ENCODE peak calls at places on chromosomes 16 and 17, in eight cellular contexts. Z is nephron progenitor cell, N is HFFc6, I is RWPE1, Q is mesothelial cell of epicardium, F is pancreas, S is osteocyte, A is AG10803. H is an unnamed sample.

GRCh38 chr16:88752386-88753002 is 32.5 kb downstream of the PIEZO1 start:
- DNase-seq in Z (no peak), N (no peak), I (no peak), Q (no peak), F (no peak), S (no peak), A (no peak), H (no peak)

GRCh38 chr16:46688101-46688656 is 799 bp downstream of the VPS35 start:
- DNase-seq in Z (no peak), N (peak), I (no peak), Q (no peak), F (no peak), S (no peak), A (no peak), H (peak)

GRCh38 chr16:87604572-87605135 is 2.3 kb downstream of the JPH3 start:
- DNase-seq in Z (no peak), N (no peak), I (no peak), Q (no peak), F (no peak), S (no peak), A (no peak), H (no peak)

GRCh38 chr16:47016700-47017133 is 43.2 kb upstream of the DNAJA2 start:
- DNase-seq in Z (no peak), N (no peak), I (no peak), Q (no peak), F (no peak), S (no peak), A (no peak), H (no peak)

GRCh38 chr17:76199466-76199865 is 40.8 kb downstream of the RNF157 start:
- DNase-seq in Z (no peak), N (no peak), I (no peak), Q (no peak), F (no peak), S (no peak), A (no peak), H (no peak)

GRCh38 chr17:50346313-50347086 is 574 bp downstream of the XYLT2 start:
- DNase-seq in Z (peak), N (no peak), I (peak), Q (peak), F (peak), S (no peak), A (peak), H (no peak)

GRCh38 chr17:79085154-79085920 is 10.7 kb downstream of the ENGASE start:
- DNase-seq in Z (no peak), N (no peak), I (no peak), Q (no peak), F (peak), S (no peak), A (no peak), H (no peak)

GRCh38 chr16:58218786-58219185 is 20.9 kb upstream of the CSNK2A2 start:
- DNase-seq in Z (no peak), N (no peak), I (no peak), Q (no peak), F (no peak), S (no peak), A (no peak), H (no peak)

GRCh38 chr17:39782481-39782880 is 44.7 kb downstream of the GRB7 start:
- DNase-seq in Z (no peak), N (no peak), I (peak), Q (no peak), F (no peak), S (no peak), A (no peak), H (peak)

GRCh38 chr16:30527635-30528178 is 1.3 kb upstream of the ZNF768 start:
- DNase-seq in Z (no peak), N (no peak), I (peak), Q (peak), F (no peak), S (no peak), A (no peak), H (no peak)

GRCh38 chr16:3580271-3580670 is 3.1 kb upstream of the NLRC3 start:
- DNase-seq in Z (no peak), N (no peak), I (no peak), Q (no peak), F (no peak), S (no peak), A (peak), H (no peak)

GRCh38 chr16:79839851-79840321 is 239.3 kb upstream of the MAF start:
- DNase-seq in Z (no peak), N (no peak), I (no peak), Q (no peak), F (no peak), S (no peak), A (no peak), H (no peak)

GRCh38 chr17:42072323-42073187 is 22.2 kb upstream of the C17orf113 start:
- DNase-seq in Z (peak), N (no peak), I (no peak), Q (peak), F (no peak), S (no peak), A (no peak), H (no peak)

GRCh38 chr17:13843862-13844640 is 225.3 kb upstream of the COX10 start:
- DNase-seq in Z (no peak), N (no peak), I (no peak), Q (no peak), F (no peak), S (no peak), A (peak), H (no peak)

GRCh38 chr17:18267927-18268711 is 7.7 kb downstream of the MIEF2 start:
- DNase-seq in Z (peak), N (no peak), I (no peak), Q (no peak), F (no peak), S (no peak), A (peak), H (peak)

DNA sequence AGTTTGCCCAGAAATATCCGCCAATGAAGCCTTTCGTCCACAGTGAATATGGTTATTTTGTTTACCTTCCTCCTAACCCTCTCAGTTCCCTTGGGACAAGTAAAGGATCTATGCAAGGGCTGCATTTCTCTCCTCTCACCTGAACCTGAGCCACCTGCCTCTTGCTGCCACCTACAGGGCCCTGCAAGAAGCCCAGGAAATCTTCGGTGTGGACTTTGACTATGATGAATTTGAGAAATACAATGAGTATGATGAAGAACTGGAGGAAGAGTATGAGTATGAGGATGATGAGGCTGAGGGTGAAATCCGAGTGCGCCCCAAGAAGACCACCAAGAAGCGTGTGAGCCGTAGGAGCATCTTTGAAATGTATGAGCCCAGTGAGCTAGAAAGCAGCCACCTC is 14.0 kb downstream of the SUPT6H start:
- DNase-seq in Z (no peak), N (no peak), I (peak), Q (no peak), F (no peak), S (no peak), A (no peak), H (no peak)
- TF ChIP-seq CTCF in Z (no peak), N (peak), I (peak), Q (no peak), F (no peak), S (peak), A (no peak), H (peak)

DNA sequence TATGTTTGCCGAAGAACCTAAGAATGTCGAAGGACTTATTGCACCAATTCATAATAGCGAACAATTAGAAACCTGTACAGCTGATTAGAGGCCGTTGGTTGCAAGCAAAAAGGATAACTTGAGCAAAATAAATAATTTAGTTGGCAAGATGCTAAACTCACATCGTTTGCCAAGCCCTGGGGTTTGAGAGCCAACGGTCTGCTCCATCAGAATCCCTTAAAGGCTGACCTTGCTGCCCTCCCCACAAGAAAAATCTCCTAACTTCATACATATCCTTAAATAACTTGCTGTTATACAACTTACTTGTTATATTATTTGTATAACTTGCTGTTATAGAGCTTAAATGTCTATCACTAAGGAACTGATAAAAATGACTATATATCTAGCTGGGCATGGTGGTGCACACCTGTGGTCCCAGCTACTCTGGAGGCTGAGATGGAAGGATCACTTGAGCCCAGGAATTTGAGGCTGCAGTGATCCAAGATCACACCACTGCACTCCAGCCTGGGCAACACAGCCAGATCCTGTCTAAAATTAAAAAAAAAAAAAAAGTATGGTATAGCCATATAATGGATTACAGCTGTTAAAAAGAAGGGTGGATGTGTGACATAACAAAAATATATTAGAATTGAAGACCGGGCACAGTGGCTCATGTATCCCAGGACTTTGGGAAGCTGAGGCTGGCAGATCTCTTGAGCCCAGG is 1.9 kb upstream of the TRIM37 start:
- DNase-seq in Z (no peak), N (no peak), I (no peak), Q (no peak), F (no peak), S (no peak), A (no peak), H (no peak)
- TF ChIP-seq CTCF in Z (no peak), N (no peak), I (no peak), Q (no peak), F (no peak), S (no peak), A (no peak), H (no peak)

GRCh38 chr17:63983326-63983725 is 10.6 kb upstream of the SCN4A start:
- DNase-seq in Z (no peak), N (no peak), I (no peak), Q (no peak), F (no peak), S (no peak), A (no peak), H (no peak)

GRCh38 chr17:63984651-63985386 is 12.1 kb upstream of the SCN4A start:
- DNase-seq in Z (no peak), N (peak), I (peak), Q (no peak), F (no peak), S (no peak), A (peak), H (peak)

GRCh38 chr17:63986842-63987615 is 11.1 kb upstream of the PRR29 start:
- DNase-seq in Z (no peak), N (no peak), I (no peak), Q (no peak), F (no peak), S (no peak), A (no peak), H (no peak)

GRCh38 chr17:63984206-63984605 is 11.5 kb upstream of the SCN4A start:
- DNase-seq in Z (no peak), N (no peak), I (no peak), Q (no peak), F (no peak), S (no peak), A (peak), H (peak)

DNA sequence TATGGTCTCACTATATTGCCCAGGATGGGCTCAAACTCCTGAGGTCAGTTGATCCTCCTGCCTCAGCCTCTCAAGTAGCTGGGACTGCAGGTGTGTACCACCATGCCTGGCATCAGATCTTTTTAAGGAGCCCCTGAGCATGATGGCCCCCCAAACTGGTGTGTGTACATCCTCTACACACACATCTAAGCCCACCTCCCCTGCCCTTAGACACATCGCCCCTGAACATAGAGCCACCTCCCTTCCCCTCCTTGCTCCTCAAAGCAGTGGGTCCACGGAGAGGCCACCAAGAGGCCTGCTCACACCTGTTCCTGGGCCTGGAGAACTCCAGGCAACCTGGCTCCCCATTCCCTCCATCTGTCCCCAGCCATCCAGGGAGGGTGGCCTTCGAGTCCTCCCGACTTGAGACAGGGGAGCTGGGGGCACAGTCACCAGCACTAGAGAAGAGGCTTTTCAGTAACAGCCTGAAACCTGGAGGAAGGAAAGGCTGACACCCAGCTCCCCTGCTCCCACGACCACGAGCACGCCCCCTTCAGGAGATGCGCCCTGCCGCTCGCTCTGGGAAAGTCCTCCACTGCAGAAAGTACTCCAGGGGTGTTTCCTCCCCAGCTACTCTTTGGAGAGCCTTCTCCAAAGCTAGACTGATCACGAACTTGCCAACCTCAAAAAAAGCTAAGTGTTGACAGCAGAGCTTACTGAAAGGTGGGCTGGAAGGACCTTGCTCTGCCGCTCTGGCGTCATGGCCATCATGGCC is 12.6 kb upstream of the PRR29 start:
- DNase-seq in Z (no peak), N (no peak), I (no peak), Q (no peak), F (no peak), S (no peak), A (no peak), H (no peak)
- TF ChIP-seq CTCF in Z (no peak), N (no peak), I (no peak), Q (no peak), F (no peak), S (no peak), A (no peak), H (no peak)

GRCh38 chr17:61926831-61927210 is 961 bp downstream of the INTS2 start:
- DNase-seq in Z (no peak), N (peak), I (no peak), Q (no peak), F (no peak), S (no peak), A (peak), H (no peak)
- TF ChIP-seq CTCF in Z (no peak), N (no peak), I (no peak), Q (no peak), F (no peak), S (no peak), A (no peak), H (no peak)

GRCh38 chr17:4480929-4481898 is 17.5 kb upstream of the SPNS2 start:
- DNase-seq in Z (no peak), N (no peak), I (no peak), Q (no peak), F (no peak), S (no peak), A (no peak), H (no peak)
- TF ChIP-seq CTCF in Z (no peak), N (no peak), I (no peak), Q (no peak), F (no peak), S (no peak), A (no peak), H (no peak)